ENCODE peak calls at places on chromosomes 16 and 17, in five cellular contexts. H is heart left ventricle; W is upper lobe of right lung; P is lung; U is CD8-positive, alpha-beta T cell. G is an unnamed sample.
A peak's percentile ranks its signal among the peaks of the same experiment; 100 is the strongest.

GRCh38 chr16:3135120-3135715 is 389 bp downstream of the ZNF213 start:
- DNase-seq in U (no peak), H (no peak), P (no peak), W (no peak), G (no peak)

GRCh38 chr17:79065105-79065670 is 9.4 kb upstream of the ENGASE start:
- DNase-seq in U (peak; percentile 25), W (peak; percentile 51), H (no peak), P (no peak), G (no peak)

GRCh38 chr16:87149051-87149450 is 168.1 kb downstream of the C16orf95 start:
- DNase-seq in U (no peak), H (no peak), W (no peak), P (no peak), G (no peak)

GRCh38 chr16:1571012-1571671 is 37.7 kb downstream of the TMEM204 start:
- DNase-seq in U (no peak), H (no peak), P (no peak), W (no peak), G (no peak)

GRCh38 chr17:9233761-9234160 is 212.5 kb downstream of the NTN1 start:
- DNase-seq in W (no peak), H (no peak), U (no peak), P (no peak), G (no peak)

GRCh38 chr16:11224894-11225676 is 30.9 kb downstream of the SOCS1 start:
- DNase-seq in U (peak; percentile 61), H (peak; percentile 38), P (no peak), W (peak; percentile 68), G (peak; percentile 72)

GRCh38 chr17:75694536-75694935 is 26.7 kb upstream of the ITGB4 start:
- DNase-seq in P (no peak), W (no peak), U (no peak), H (no peak), G (no peak)

GRCh38 chr17:82936768-82937171 is 96.9 kb upstream of the ZNF750 start:
- DNase-seq in P (no peak), H (no peak), W (peak; percentile 64), U (no peak), G (no peak)

GRCh38 chr16:57041182-57042156 is 50.9 kb upstream of the CPNE2 start:
- DNase-seq in P (no peak), U (peak; percentile 82), W (no peak), H (no peak), G (peak; percentile 84)

GRCh38 chr17:7340179-7340578 is 3.9 kb downstream of the ACAP1 start:
- DNase-seq in U (no peak), P (no peak), H (no peak), W (no peak), G (no peak)

GRCh38 chr16:78976212-78976611 is 624.3 kb downstream of the MAF start:
- DNase-seq in H (no peak), P (no peak), U (no peak), W (no peak), G (no peak)

GRCh38 chr17:70521821-70522256 is 352.5 kb downstream of the KCNJ2 start:
- DNase-seq in P (peak; percentile 57), W (no peak), U (no peak), H (peak; percentile 69), G (no peak)

GRCh38 chr17:6350806-6351205 is 84.1 kb downstream of the AIPL1 start:
- DNase-seq in U (no peak), P (no peak), H (no peak), W (no peak), G (no peak)

GRCh38 chr17:1398900-1399299 is 1.1 kb downstream of the YWHAE start:
- DNase-seq in W (no peak), H (no peak), U (no peak), P (no peak), G (peak; percentile 15)

GRCh38 chr16:649646-650045 is 481 bp downstream of the WDR90 start:
- DNase-seq in W (no peak), U (no peak), P (no peak), H (no peak), G (no peak)

GRCh38 chr17:37737971-37738370 is 6.9 kb downstream of the HNF1B start:
- DNase-seq in W (no peak), P (no peak), H (no peak), U (no peak), G (no peak)

GRCh38 chr16:15735610-15736009 is 85.6 kb downstream of the NDE1 start:
- DNase-seq in W (no peak), P (no peak), U (no peak), H (no peak), G (no peak)

GRCh38 chr17:14156689-14157088 is 80.0 kb downstream of the CDRT15 start:
- DNase-seq in W (no peak), H (no peak), P (no peak), U (no peak), G (no peak)

GRCh38 chr17:40541060-40541872 is 24.0 kb downstream of the CCR7 start:
- DNase-seq in H (peak; percentile 39), W (peak; percentile 68), P (no peak), U (no peak), G (peak; percentile 79)

GRCh38 chr17:2975469-2975958 is 87.9 kb downstream of the OR1D5 start:
- DNase-seq in H (no peak), U (no peak), P (no peak), W (peak; percentile 59), G (no peak)

GRCh38 chr17:19460695-19461094 is 49.7 kb downstream of the RNF112 start:
- DNase-seq in W (no peak), H (no peak), P (no peak), U (no peak), G (no peak)

GRCh38 chr17:78075545-78075944 is 53.0 kb downstream of the TMC6 start:
- DNase-seq in H (no peak), P (no peak), U (no peak), W (no peak), G (no peak)

GRCh38 chr17:40574292-40574691 is 9.0 kb upstream of the CCR7 start:
- DNase-seq in P (no peak), W (no peak), U (no peak), H (no peak), G (no peak)

GRCh38 chr17:61128671-61129115 is 270.9 kb upstream of the TBX2 start:
- DNase-seq in P (no peak), W (no peak), H (peak; percentile 25), U (no peak), G (no peak)

GRCh38 chr17:80924111-80924806 is 67.4 kb upstream of the CHMP6 start:
- DNase-seq in U (no peak), P (no peak), H (peak; percentile 18), W (peak; percentile 58), G (no peak)

GRCh38 chr17:80921741-80922579 is 69.7 kb upstream of the CHMP6 start:
- DNase-seq in P (no peak), H (peak; percentile 14), W (peak; percentile 59), U (no peak), G (no peak)

GRCh38 chr17:80923211-80924110 is 68.2 kb upstream of the CHMP6 start:
- DNase-seq in U (no peak), P (no peak), W (peak; percentile 60), H (peak; percentile 28), G (no peak)

GRCh38 chr17:80921159-80921558 is 70.5 kb upstream of the CHMP6 start:
- DNase-seq in H (peak; percentile 14), P (no peak), U (no peak), W (peak; percentile 57), G (no peak)

DNA sequence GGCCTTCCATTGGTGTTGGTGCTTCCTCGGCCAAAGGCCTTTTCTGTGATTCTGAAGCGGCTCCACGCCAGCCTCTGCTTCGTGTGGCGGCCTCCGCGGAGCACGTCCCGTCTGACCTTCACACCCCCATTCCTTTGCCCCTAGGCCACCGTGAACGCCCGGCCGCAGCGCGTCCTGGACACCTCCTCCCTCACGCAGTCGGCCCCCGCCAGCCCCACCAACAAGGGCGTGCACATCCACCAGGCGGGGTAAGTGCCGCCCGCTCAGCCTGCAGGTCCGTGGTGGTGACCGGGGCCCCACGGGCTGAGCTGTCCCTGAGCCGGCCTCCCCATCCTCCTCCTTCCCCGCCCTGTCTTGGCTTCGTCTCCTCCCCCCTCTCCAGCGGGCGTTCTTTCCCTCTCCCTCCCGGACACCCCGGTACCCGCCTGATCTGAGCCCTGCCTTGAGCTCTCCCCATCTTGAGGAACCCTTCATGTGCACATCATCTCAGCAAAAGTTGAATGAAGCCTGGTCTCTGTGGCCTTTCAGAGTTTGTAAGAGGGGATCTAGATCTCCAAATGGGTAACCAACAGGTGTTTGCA is 69.0 kb upstream of the CHMP6 start:
- DNase-seq in H (peak; percentile 18), U (no peak), W (peak; percentile 56), P (no peak), G (no peak)
- H3K36me3 ChIP-seq in H (peaks cover 51% of the 10 kb centered on the region), U (peaks cover 21% of the 10 kb centered on the region), W (peaks cover 42% of the 10 kb centered on the region), P (peaks cover 51% of the 10 kb centered on the region), G (no peaks in the 10 kb centered on the region)

GRCh38 chr16:67192781-67193260 is 866 bp downstream of the E2F4 start:
- DNase-seq in P (no peak), W (no peak), H (no peak), U (no peak), G (no peak)
- H3K36me3 ChIP-seq in P (peaks cover 39% of the 10 kb centered on the region), W (peaks cover 47% of the 10 kb centered on the region), H (peaks cover 45% of the 10 kb centered on the region), U (peaks cover 38% of the 10 kb centered on the region), G (peaks cover 7% of the 10 kb centered on the region)

DNA sequence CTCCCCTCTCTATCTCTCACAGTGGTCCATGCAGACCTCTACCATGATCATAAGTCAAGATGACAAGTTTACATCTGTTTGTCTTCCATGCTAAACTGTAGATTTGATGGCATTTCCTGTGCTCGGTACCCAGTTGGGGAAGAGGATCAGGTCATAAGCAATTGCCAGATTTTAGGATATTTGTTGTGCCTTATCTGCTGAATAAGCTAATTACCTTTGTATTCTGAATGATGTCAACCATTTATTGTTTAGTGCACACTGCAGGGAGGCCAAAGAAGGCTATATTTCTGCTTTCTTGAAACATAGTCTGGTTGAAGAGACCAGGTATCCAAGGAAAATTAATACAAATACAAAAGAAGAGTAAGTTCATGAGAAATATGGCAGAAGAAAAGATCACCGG is 5.8 kb upstream of the ALDOC start:
- DNase-seq in U (no peak), P (no peak), W (no peak), H (no peak), G (no peak)
- H3K36me3 ChIP-seq in U (peaks cover 9% of the 10 kb centered on the region), P (peaks cover 6% of the 10 kb centered on the region), W (peaks cover 4% of the 10 kb centered on the region), H (peaks cover 8% of the 10 kb centered on the region), G (peaks cover 5% of the 10 kb centered on the region)

GRCh38 chr16:89795676-89796075 is 20.8 kb downstream of the FANCA start:
- DNase-seq in U (no peak), P (no peak), H (peak; percentile 4), W (no peak), G (no peak)

GRCh38 chr16:89796104-89796503 is 20.3 kb downstream of the FANCA start:
- DNase-seq in W (no peak), U (no peak), P (no peak), H (peak; percentile 16), G (no peak)

GRCh38 chr16:89801800-89802199 is 14.6 kb downstream of the FANCA start:
- DNase-seq in U (no peak), P (no peak), W (no peak), H (no peak), G (no peak)

GRCh38 chr16:89798126-89798525 is 18.3 kb downstream of the FANCA start:
- DNase-seq in W (no peak), H (no peak), P (no peak), U (no peak), G (no peak)

DNA sequence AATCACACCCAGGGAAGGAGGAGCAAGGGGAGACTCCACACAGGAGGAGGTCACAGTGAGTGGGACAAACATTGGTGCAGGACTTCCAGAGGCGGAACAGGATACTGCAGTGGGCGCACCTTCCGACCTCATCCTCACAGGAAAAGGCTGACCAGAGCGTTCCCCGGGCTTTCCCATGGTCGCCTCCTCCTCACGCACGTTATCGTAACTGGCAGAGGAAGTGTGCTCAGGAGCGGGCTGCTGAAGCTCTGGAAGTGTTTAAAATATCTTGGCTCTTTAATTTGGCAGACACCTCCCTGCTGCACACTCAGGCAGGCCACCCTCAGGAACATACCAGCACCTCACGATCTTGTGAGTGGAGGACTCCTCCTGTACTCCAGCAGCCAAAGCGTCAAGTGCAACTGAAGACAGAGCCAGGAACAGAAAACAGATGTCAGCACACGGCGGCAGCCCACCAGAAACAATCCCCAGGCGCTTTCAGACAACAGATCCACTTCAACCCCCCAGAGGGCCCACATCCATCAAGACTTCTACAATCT is 17.5 kb downstream of the FANCA start:
- DNase-seq in W (no peak), P (no peak), H (peak; percentile 47), U (no peak), G (no peak)
- H3K36me3 ChIP-seq in W (no peaks in the 10 kb centered on the region), P (no peaks in the 10 kb centered on the region), H (no peaks in the 10 kb centered on the region), U (no peaks in the 10 kb centered on the region), G (no peaks in the 10 kb centered on the region)